ENCODE peak calls at places on chromosomes 2 and 18, in ten cellular contexts. J is Panc1; E is foreskin fibroblast; L is DND-41; P is H9; Y is effector memory CD4-positive, alpha-beta T cell; N is ovary; G is HFF-Myc; H is Kasumi-1; M is Right ventricle myocardium superior. T is an unnamed sample.

GRCh38 chr18:49858309-49859005 is 45.1 kb upstream of the ACAA2 start:
- DNase-seq in J (no peak), E (peak), L (peak), P (peak), Y (peak), N (peak), G (peak), H (peak), M (peak), T (peak)

GRCh38 chr2:183950673-183951072 is 647.7 kb upstream of the ZNF804A start:
- DNase-seq in J (no peak), E (no peak), L (no peak), P (no peak), Y (no peak), N (no peak), G (no peak), H (no peak), M (no peak), T (peak)

GRCh38 chr2:174846941-174847938 is 83.0 kb upstream of the CHRNA1 start:
- DNase-seq in J (no peak), E (peak), L (no peak), P (peak), Y (no peak), N (no peak), G (peak), H (no peak), M (no peak), T (peak)

GRCh38 chr2:172179045-172179742 is 76.5 kb upstream of the DLX2 start:
- DNase-seq in J (no peak), E (peak), L (peak), P (no peak), Y (no peak), N (no peak), G (no peak), H (no peak), M (no peak), T (no peak)

GRCh38 chr18:8469793-8470192 is 139.4 kb upstream of the RAB12 start:
- DNase-seq in J (no peak), E (peak), L (no peak), P (no peak), Y (no peak), N (no peak), G (peak), H (no peak), M (no peak), T (no peak)

GRCh38 chr18:43113220-43113895 is 2.1 kb downstream of the RIT2 start:
- DNase-seq in J (no peak), E (no peak), L (no peak), P (no peak), Y (no peak), N (no peak), G (no peak), H (no peak), M (no peak), T (no peak)

GRCh38 chr2:2663401-2664036 is 332.4 kb upstream of the MYT1L start:
- DNase-seq in J (no peak), E (no peak), L (no peak), P (no peak), Y (no peak), N (no peak), G (no peak), H (no peak), M (no peak), T (no peak)

GRCh38 chr2:52821631-52822030 is 946.0 kb upstream of the CHAC2 start:
- DNase-seq in J (no peak), E (no peak), L (no peak), P (no peak), Y (no peak), N (no peak), G (no peak), H (peak), M (no peak), T (no peak)

GRCh38 chr2:27713201-27713600 is 49.5 kb downstream of the SLC4A1AP start:
- DNase-seq in J (no peak), E (no peak), L (no peak), P (no peak), Y (no peak), N (no peak), G (no peak), H (no peak), M (no peak), T (no peak)

GRCh38 chr2:46067501-46068292 is 229.5 kb upstream of the EPAS1 start:
- DNase-seq in J (peak), E (peak), L (no peak), P (no peak), Y (no peak), N (no peak), G (peak), H (no peak), M (no peak), T (no peak)

GRCh38 chr2:222318026-222318711 is 19.4 kb upstream of the PAX3 start:
- DNase-seq in J (peak), E (peak), L (no peak), P (peak), Y (no peak), N (peak), G (peak), H (peak), M (peak), T (peak)

GRCh38 chr2:147716906-147717305 is 127.9 kb upstream of the ACVR2A start:
- DNase-seq in J (no peak), E (no peak), L (no peak), P (no peak), Y (no peak), N (no peak), G (no peak), H (no peak), M (no peak), T (no peak)

GRCh38 chr2:73292906-73293533 is 328 bp downstream of the EGR4 start:
- DNase-seq in J (no peak), E (peak), L (no peak), P (no peak), Y (no peak), N (no peak), G (no peak), H (no peak), M (no peak), T (no peak)

GRCh38 chr18:64202229-64202835 is 53.4 kb upstream of the LINC00305 start:
- DNase-seq in J (no peak), E (peak), L (no peak), P (no peak), Y (no peak), N (no peak), G (no peak), H (no peak), M (no peak), T (no peak)

GRCh38 chr2:167939513-167940360 is 307.7 kb downstream of the STK39 start:
- DNase-seq in J (no peak), E (no peak), L (no peak), P (no peak), Y (no peak), N (no peak), G (no peak), H (no peak), M (no peak), T (no peak)

GRCh38 chr2:567865-568638 is 109.2 kb downstream of the TMEM18 start:
- DNase-seq in J (peak), E (peak), L (no peak), P (no peak), Y (no peak), N (peak), G (peak), H (no peak), M (no peak), T (peak)

GRCh38 chr2:156864753-156865152 is 392.8 kb upstream of the GALNT5 start:
- DNase-seq in J (no peak), E (no peak), L (no peak), P (no peak), Y (no peak), N (no peak), G (no peak), H (no peak), M (no peak), T (no peak)

GRCh38 chr2:76268928-76269327 is 558.2 kb upstream of the GCFC2 start:
- DNase-seq in J (no peak), E (no peak), L (no peak), P (no peak), Y (no peak), N (no peak), G (no peak), H (no peak), M (no peak), T (no peak)

GRCh38 chr18:44673256-44673950 is 7.3 kb upstream of the SETBP1 start:
- DNase-seq in J (no peak), E (no peak), L (no peak), P (no peak), Y (no peak), N (no peak), G (no peak), H (no peak), M (no peak), T (no peak)

GRCh38 chr2:121626777-121627524 is 22.3 kb downstream of the CLASP1 start:
- DNase-seq in J (no peak), E (peak), L (no peak), P (no peak), Y (no peak), N (peak), G (no peak), H (no peak), M (peak), T (no peak)

GRCh38 chr2:206939340-206939739 is at the start of gene CPO:
- DNase-seq in J (no peak), E (no peak), L (no peak), P (no peak), Y (no peak), N (no peak), G (no peak), H (no peak), M (no peak), T (no peak)

GRCh38 chr18:42281851-42282250 is 326.8 kb downstream of the PIK3C3 start:
- DNase-seq in J (no peak), E (no peak), L (no peak), P (no peak), Y (no peak), N (no peak), G (no peak), H (no peak), M (no peak), T (no peak)

GRCh38 chr2:177283871-177284270 is 19.3 kb upstream of the NFE2L2 start:
- DNase-seq in J (no peak), E (no peak), L (no peak), P (no peak), Y (no peak), N (no peak), G (no peak), H (no peak), M (no peak), T (no peak)

GRCh38 chr18:35703043-35703688 is 121.6 kb downstream of the GALNT1 start:
- DNase-seq in J (no peak), E (peak), L (no peak), P (no peak), Y (no peak), N (no peak), G (no peak), H (no peak), M (no peak), T (no peak)

GRCh38 chr18:24762417-24762816 is 302.0 kb downstream of the HRH4 start:
- DNase-seq in J (no peak), E (no peak), L (no peak), P (no peak), Y (no peak), N (no peak), G (no peak), H (no peak), M (no peak), T (no peak)

GRCh38 chr2:205903549-205904129 is 182.3 kb downstream of the INO80D start:
- DNase-seq in J (no peak), E (no peak), L (peak), P (peak), Y (no peak), N (no peak), G (no peak), H (no peak), M (no peak), T (no peak)

GRCh38 chr2:171711351-171711750 is 24.1 kb downstream of the DYNC1I2 start:
- DNase-seq in J (no peak), E (peak), L (no peak), P (no peak), Y (no peak), N (no peak), G (no peak), H (no peak), M (no peak), T (no peak)

GRCh38 chr18:63883617-63884016 is 3.9 kb upstream of the SERPINB2 start:
- DNase-seq in J (no peak), E (peak), L (no peak), P (no peak), Y (no peak), N (no peak), G (no peak), H (no peak), M (no peak), T (no peak)

GRCh38 chr2:74887445-74887951 is 53.6 kb downstream of the HK2 start:
- DNase-seq in J (no peak), E (peak), L (no peak), P (no peak), Y (no peak), N (no peak), G (no peak), H (no peak), M (no peak), T (no peak)

GRCh38 chr2:73268831-73269685 is 15.2 kb downstream of the FBXO41 start:
- DNase-seq in J (no peak), E (peak), L (no peak), P (peak), Y (peak), N (no peak), G (no peak), H (no peak), M (no peak), T (no peak)

GRCh38 chr18:35852786-35853185 is 119.7 kb upstream of the RMP24 start:
- DNase-seq in J (no peak), E (no peak), L (no peak), P (no peak), Y (no peak), N (no peak), G (no peak), H (no peak), M (no peak), T (no peak)

GRCh38 chr2:227407601-227408089 is 19.9 kb upstream of the SCYGR1 start:
- DNase-seq in J (no peak), E (peak), L (no peak), P (no peak), Y (no peak), N (peak), G (no peak), H (no peak), M (peak), T (peak)

T was measured in SK-N-MC.